ENCODE peak calls at places on chromosomes 11 and 22, in four cellular contexts. K, T, B and I are unnamed samples.

GRCh38 chr11:20226936-20227335 is 66.7 kb upstream of the DBX1 start:
- DNase-seq in K (no peak), T (no peak), B (peak), I (no peak)

GRCh38 chr22:40202225-40202944 is 24.7 kb downstream of the TNRC6B start:
- DNase-seq in K (no peak), T (no peak), B (no peak), I (no peak)

GRCh38 chr11:44626645-44627044 is 61.2 kb downstream of the CD82 start:
- DNase-seq in K (no peak), T (peak), B (no peak), I (no peak)

GRCh38 chr11:65575568-65576231 is at the start of gene EHBP1L1:
- DNase-seq in K (peak), T (peak), B (no peak), I (peak)

GRCh38 chr11:131584694-131585592 is 214.5 kb downstream of the NTM start:
- DNase-seq in K (no peak), T (no peak), B (no peak), I (no peak)

GRCh38 chr11:112016765-112017356 is 8.3 kb upstream of the DLAT start:
- DNase-seq in K (peak), T (no peak), B (no peak), I (no peak)

GRCh38 chr11:94746721-94747120 is 21.4 kb upstream of the AMOTL1 start:
- DNase-seq in K (peak), T (no peak), B (no peak), I (no peak)

GRCh38 chr22:45131749-45132148 is 32.0 kb upstream of the NUP50 start:
- DNase-seq in K (no peak), T (peak), B (no peak), I (no peak)

GRCh38 chr22:17998913-17999312 is 25.4 kb downstream of the MICAL3 start:
- DNase-seq in K (peak), T (no peak), B (no peak), I (no peak)

DNA sequence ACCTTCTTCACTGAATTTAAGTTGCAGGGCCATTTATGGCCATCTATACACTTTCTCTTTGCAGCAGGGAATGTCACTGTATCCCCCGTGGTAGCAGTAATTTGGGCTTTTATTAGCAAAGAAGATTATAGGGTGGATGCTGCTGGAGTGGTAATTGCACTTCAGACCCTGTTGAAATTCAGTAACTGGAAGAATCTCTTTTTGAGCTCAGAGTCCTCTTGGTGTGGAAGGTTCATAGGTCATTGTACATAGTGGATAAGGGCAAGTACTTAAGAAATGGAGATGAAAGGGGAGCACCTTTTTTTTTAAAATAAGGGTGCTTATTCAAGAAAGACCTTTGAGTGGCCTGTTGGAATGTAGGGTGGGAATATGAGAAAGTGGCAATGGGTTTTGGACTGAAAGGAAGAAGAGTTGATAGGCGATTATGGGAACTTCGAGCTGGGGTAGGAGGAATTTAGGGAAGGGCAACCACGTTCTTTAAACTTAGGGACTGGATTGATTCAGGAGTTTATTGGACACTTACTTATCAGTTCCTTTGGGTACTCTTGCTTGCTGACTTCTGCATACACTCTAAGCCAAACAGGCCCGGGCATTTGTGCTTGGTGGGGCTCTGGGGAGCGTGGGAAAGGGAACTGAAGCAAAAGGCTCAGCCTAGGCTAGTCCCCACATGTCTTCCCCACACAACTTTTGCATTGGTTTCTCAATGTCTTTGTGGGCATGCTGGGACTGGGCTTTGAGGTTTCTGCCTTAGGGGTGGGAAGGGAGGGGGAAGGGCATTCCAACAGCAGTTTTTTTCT is 26.5 kb downstream of the CTNND1 start:
- DNase-seq in K (no peak), T (no peak), B (no peak), I (no peak)
- H3K27ac ChIP-seq in K (peak), T (peak), B (no peak), I (no peak)

GRCh38 chr11:31237819-31238771 is 131.4 kb downstream of the DCDC1 start:
- DNase-seq in K (no peak), T (no peak), B (no peak), I (no peak)
- H3K27ac ChIP-seq in K (no peak), T (no peak), B (no peak), I (no peak)

DNA sequence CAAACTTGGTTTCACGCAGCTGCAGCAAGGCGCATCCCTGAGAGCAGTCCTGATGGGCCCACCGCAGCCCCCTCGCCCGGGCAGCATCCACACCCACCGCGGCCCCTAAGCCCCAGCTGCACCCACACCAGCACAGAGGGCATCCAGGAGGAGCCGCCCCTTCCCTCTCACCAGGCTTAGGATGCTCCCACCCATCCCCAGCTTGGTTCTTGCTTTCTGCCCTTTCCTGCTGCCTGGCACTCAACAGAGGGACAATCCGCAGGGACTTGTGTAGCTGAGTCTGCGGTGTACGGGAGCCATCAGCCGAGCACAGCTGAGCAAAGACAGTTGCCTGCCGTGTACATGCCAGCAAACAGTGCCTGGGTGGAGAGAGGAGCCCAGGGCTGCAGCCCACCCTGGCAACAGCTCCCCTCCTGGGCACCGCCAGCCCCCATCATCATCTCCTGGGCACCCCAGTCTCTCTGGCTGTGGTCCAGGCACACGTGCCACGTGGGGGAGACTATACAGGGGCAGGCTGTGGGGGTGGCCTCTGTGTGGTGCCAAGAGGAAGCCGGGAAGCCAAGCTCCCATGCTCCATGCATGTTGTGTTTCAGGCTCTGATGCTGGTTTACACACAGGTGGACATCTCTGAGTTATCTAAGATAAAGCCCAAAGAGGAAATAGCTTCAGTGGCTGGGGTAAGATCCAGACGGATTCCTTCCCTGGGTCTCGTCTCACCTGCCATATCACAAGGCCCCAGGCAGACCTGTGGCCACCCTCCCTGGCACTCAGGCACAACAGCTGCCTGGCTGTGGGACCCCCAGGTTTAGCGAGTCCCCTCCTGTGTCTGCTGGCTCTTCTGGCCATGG is 36.1 kb upstream of the GNB1L start:
- DNase-seq in K (no peak), T (no peak), B (no peak), I (no peak)
- H3K27ac ChIP-seq in K (no peak), T (no peak), B (peak), I (peak)

DNA sequence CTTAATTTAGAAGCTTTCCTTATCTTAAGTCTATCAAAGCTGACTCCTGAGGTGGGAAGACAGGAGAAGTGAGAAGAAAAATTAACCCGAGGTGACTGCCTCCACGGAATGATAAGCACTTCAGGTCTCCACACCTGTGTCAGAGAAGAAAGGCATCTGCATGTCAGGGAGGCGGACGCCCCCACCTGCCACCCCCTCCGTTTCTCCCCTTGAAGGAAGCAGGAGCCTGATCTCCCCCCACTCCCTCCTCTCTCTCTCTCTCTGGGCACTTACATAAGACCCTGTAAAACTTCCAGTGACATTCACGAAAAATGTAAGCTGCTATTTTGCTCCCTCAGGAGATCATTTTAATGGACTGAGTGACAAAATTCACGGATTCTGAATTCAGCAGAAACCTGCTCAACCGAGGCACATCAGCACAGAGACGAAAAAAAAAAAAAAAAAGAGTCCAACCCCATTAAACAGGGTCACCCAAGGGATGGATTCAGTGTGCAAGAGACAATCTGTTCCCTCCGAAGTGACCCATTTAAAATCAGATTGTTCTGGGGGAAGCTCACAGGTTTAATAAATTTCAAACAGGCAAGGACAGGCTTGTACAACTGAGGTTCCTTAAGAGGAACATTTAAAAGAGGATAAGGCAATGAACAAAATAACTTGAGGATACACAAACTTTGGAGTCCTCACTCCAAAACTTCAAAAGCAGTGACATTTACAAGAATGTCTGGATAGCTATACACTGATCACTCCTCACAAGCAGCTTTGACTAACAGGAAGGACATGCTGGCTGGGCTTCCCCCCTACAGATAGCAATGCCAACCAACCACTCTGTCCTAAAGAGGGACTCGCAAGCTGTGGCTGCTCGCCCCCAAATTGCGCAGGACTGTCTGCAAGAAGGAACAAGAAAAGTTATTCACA is 1.3 kb downstream of the LARGE1 start:
- DNase-seq in K (no peak), T (no peak), B (no peak), I (no peak)
- H3K27ac ChIP-seq in K (no peak), T (no peak), B (no peak), I (no peak)

GRCh38 chr22:24965822-24966626 is 13.5 kb downstream of the KIAA1671 start:
- DNase-seq in K (peak), T (peak), B (no peak), I (no peak)
- H3K27ac ChIP-seq in K (peak), T (peak), B (no peak), I (no peak)

GRCh38 chr22:49966716-49967332 is 6.3 kb downstream of the PIM3 start:
- DNase-seq in K (peak), T (peak), B (no peak), I (no peak)

GRCh38 chr22:49966041-49966715 is 5.6 kb downstream of the PIM3 start:
- DNase-seq in K (peak), T (peak), B (no peak), I (no peak)

GRCh38 chr22:49968831-49969661 is 8.5 kb downstream of the PIM3 start:
- DNase-seq in K (peak), T (no peak), B (no peak), I (no peak)

GRCh38 chr22:49968313-49968830 is 7.8 kb downstream of the PIM3 start:
- DNase-seq in K (peak), T (peak), B (no peak), I (no peak)

DNA sequence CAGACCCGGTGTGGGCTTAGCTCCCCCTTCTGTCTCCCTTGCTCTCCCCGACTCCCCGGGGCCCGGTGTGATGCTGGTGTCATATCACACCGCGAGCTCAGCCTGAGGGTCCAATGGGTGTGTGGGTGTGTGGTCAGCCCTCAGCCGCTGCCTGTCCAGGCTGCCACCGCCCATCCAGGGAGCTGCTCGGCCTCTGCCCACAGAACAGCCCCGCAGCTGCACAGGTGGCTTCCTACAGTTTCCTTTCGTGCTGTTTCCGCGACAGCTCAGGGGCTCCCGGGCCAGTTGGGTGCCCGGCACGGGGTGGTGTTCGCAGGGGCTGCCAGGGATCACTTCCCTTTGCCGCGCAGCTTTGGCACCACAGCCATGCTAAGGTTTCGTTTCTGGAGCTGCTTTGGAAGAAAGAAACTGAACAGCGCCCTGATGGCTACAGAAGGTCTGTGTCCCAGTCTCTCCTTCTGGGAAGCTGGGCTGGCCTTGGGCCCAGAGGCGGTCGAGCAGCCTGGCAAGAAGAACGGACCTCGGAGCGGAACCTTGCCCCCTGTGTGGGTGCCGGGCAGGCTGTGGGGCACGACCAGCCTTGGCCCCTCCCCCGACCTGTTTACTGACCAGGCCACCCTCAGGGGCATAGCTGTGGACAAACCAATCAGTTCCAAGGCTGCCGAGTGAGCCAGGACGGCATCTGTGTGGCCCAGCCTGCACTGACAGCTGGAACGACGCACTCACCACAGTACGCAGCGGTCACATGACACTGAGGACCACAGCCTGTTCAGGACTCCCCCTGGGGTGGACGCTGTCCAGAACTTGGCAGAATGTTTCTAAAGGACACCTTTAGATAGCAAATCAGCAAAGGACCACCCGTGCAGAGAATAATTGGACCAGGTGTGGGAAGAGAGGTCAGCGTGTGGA is 7.0 kb downstream of the PIM3 start:
- DNase-seq in K (peak), T (peak), B (no peak), I (no peak)
- H3K27ac ChIP-seq in K (peak), T (peak), B (no peak), I (peak)